ENCODE peak calls at places on chromosomes 3 and 15, in seven cellular contexts. F is neuronal stem cell, N is mesenchymal stem cell, V is mesendoderm, S is IMR-90, P is H1, E is trophoblast cell. W is an unnamed sample.

GRCh38 chr3:149476135-149476684 is 1.7 kb downstream of the TM4SF4 start:
- DNase-seq in S (no peak), F (no peak), E (no peak), V (no peak), P (no peak), N (no peak), W (no peak)

GRCh38 chr15:67100808-67101581 is 35.6 kb downstream of the SMAD3 start:
- DNase-seq in E (no peak), P (no peak), S (no peak), V (no peak), F (no peak), N (no peak), W (no peak)

GRCh38 chr3:192802957-192803899 is 75.9 kb upstream of the FGF12 start:
- DNase-seq in S (peak), E (no peak), P (no peak), N (peak), V (peak), F (peak), W (no peak)

GRCh38 chr15:51629612-51630011 is 7.0 kb upstream of the DMXL2 start:
- DNase-seq in V (no peak), E (peak), S (no peak), F (no peak), P (no peak), N (peak), W (no peak)

GRCh38 chr3:141680620-141681389 is 57.3 kb upstream of the RNF7 start:
- DNase-seq in F (no peak), P (no peak), V (peak), S (peak), N (peak), E (no peak), W (peak)

GRCh38 chr3:172228041-172228440 is 188.7 kb downstream of the FNDC3B start:
- DNase-seq in N (no peak), F (no peak), E (no peak), S (no peak), P (no peak), V (no peak), W (no peak)

GRCh38 chr3:165751654-165752053 is 85.6 kb downstream of the BCHE start:
- DNase-seq in E (no peak), P (no peak), S (no peak), F (no peak), N (no peak), V (no peak), W (no peak)

GRCh38 chr3:196287066-196287404 is 491 bp downstream of the PCYT1A start:
- DNase-seq in F (no peak), S (no peak), N (peak), P (no peak), E (no peak), V (no peak), W (no peak)

GRCh38 chr3:45942051-45942825 is 1.0 kb upstream of the CXCR6 start:
- DNase-seq in E (peak), V (no peak), S (no peak), P (no peak), F (no peak), N (peak), W (no peak)

GRCh38 chr3:71416868-71417267 is 166.7 kb downstream of the FOXP1 start:
- DNase-seq in S (no peak), F (no peak), V (peak), P (no peak), E (peak), N (no peak), W (peak)

GRCh38 chr15:69540622-69541021 is 88.0 kb downstream of the RPLP1 start:
- DNase-seq in S (no peak), V (no peak), N (no peak), E (no peak), P (no peak), F (no peak), W (no peak)

GRCh38 chr3:105166893-105167292 is 199.8 kb upstream of the ALCAM start:
- DNase-seq in N (no peak), F (no peak), P (no peak), S (peak), V (no peak), E (no peak), W (no peak)

GRCh38 chr3:105158277-105158676 is 208.4 kb upstream of the ALCAM start:
- DNase-seq in P (no peak), S (no peak), N (no peak), F (no peak), E (no peak), V (no peak), W (no peak)

GRCh38 chr3:105157016-105157765 is 209.5 kb upstream of the ALCAM start:
- DNase-seq in P (no peak), V (no peak), E (no peak), N (no peak), S (no peak), F (no peak), W (peak)

GRCh38 chr3:105157766-105158085 is 209.0 kb upstream of the ALCAM start:
- DNase-seq in E (no peak), V (no peak), F (no peak), N (no peak), P (no peak), S (no peak), W (no peak)

GRCh38 chr3:105162448-105162847 is 204.3 kb upstream of the ALCAM start:
- DNase-seq in S (no peak), V (no peak), N (no peak), P (no peak), E (no peak), F (no peak), W (no peak)
- H4K8ac ChIP-seq in S (no peak), V (no peak), N (no peak), P (no peak), E (no peak), F (no peak), W (no peak)

DNA sequence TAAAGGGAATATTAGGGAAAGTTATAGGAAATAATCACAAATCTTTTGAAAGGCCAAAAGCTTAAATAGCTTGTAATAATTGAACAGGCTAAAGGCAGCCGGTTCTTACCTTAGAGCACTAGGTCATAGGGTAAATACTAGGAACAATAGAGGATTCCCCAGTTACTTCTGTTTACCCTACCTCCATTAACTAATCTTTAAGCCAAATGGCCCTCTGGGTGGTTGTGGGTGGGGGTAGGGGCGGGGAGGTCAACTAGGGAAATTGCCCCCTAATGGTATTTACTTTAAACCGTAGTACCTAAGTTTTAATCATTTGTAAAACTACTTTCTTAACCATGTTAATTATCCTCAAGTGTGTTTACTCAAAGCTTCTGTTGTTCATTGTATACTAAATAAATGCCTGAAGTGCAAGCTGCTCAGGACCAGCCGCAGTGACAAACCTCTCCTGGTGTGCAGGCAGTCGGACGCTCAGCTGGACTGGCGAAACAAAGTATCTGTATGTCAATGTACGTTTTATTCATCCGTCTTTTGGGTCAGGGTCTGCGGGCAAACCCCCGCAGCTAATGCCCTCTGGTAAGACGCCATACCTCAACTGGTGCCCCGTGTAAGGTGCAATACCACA is 18.9 kb downstream of the MAGEL2 start:
- DNase-seq in N (no peak), S (no peak), E (no peak), P (no peak), V (peak), F (no peak), W (no peak)
- H3K18ac ChIP-seq in N (no peak), S (no peak), E (no peak), P (no peak), V (no peak), F (no peak), W (no peak)

GRCh38 chr3:18245721-18246120 is 179.4 kb downstream of the SATB1 start:
- DNase-seq in E (no peak), V (no peak), P (no peak), F (no peak), N (no peak), S (no peak), W (no peak)
- H4K8ac ChIP-seq in E (no peak), V (no peak), P (no peak), F (no peak), N (no peak), S (no peak), W (no peak)

DNA sequence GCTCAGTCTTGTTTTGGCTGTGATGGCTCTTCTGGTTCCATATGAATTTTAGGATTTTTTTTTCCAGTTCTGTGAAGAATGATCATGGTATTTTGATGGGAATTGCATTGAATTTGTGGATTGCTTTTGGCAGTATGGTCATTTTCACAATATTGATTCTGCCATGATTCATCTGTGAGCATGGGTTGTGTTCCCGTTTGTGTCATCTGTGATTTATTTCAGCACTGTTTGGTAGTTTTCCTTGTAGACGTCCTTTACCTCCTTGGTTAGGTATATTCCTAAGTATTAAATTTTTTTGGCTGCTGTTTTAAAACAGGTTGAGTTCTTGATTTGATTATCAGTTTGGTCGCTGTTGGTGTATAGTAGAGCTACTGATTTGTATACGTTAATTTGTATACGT is 18.5 kb downstream of the TCF12 start:
- DNase-seq in P (no peak), N (no peak), E (no peak), F (no peak), S (no peak), V (no peak), W (no peak)
- H3K18ac ChIP-seq in P (no peak), N (no peak), E (no peak), F (no peak), S (no peak), V (no peak), W (no peak)

GRCh38 chr15:28019594-28020320 is 79.4 kb downstream of the OCA2 start:
- DNase-seq in S (no peak), F (peak), E (no peak), V (peak), N (no peak), P (no peak), W (peak)
- H4K8ac ChIP-seq in S (no peak), F (no peak), E (no peak), V (no peak), N (no peak), P (no peak), W (no peak)

GRCh38 chr3:112087746-112088145 is 1.6 kb downstream of the C3orf52 start:
- DNase-seq in S (no peak), V (no peak), E (no peak), N (no peak), F (no peak), P (no peak), W (no peak)

GRCh38 chr3:112088944-112089343 is 2.8 kb downstream of the C3orf52 start:
- DNase-seq in S (no peak), F (no peak), E (no peak), P (no peak), V (no peak), N (no peak), W (no peak)

GRCh38 chr3:112086018-112086854 is at the start of gene C3orf52:
- DNase-seq in V (peak), F (peak), E (peak), S (peak), N (peak), P (peak), W (peak)

GRCh38 chr3:112084980-112085697 is 1.1 kb upstream of the C3orf52 start:
- DNase-seq in V (peak), S (no peak), F (no peak), E (no peak), P (no peak), N (no peak), W (no peak)

DNA sequence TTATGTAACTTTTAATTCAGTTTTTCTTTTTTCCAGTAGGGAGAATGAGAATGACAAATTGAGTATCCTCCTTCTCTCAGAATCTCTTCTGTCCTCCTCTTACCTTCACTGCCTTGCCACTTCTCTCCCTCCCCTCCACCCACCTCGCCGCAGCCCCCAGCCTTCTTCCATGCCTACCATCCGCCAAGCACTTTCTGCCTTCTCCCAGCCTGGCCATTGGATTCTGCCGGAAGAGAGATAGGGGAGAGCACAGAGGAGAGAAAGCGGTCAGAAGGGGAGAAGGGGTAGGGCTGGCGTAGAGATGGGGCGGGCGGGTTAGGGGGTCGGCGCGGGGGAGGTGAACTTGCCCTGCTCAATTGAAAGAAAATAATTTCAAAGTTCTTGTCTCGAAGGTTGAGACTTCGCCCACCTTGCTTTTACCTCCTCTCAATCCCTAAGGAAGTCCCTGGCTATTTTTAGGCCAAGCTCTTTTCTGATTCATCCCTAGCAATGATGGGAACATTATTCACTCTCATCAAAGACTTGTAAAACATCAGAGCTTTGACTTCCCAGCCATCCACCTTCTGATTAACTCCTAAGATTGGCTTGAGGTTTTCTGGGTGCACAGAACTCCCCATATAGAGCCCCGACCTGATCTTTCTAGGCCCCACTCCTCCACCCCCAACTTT is 802 bp downstream of the C3orf52 start:
- DNase-seq in S (peak), N (peak), F (no peak), V (no peak), E (no peak), P (no peak), W (no peak)
- H3K18ac ChIP-seq in S (peak), N (no peak), F (peak), V (no peak), E (no peak), P (peak), W (no peak)

DNA sequence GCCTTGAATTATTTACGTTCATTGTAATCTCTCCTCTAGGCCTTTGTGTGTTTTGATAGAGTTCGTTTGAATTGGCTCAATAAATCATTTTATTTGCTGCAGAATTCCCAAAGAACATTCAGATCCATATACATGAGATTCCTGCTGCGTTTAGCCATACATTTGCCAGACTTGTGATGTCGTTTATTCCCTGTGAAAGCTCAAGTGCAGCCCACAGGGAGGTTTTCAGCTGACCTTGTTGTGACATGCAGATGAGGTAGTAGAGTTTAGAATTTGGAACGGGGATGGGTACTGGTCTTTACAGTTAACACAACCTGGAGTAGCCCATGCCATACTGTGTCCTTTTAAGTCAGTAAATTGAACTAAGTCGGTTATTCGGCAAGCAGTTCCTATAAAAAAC is at the start of gene C3orf20:
- DNase-seq in N (no peak), S (no peak), F (no peak), E (no peak), V (no peak), P (no peak), W (no peak)
- H4K8ac ChIP-seq in N (no peak), S (no peak), F (no peak), E (no peak), V (no peak), P (no peak), W (no peak)

DNA sequence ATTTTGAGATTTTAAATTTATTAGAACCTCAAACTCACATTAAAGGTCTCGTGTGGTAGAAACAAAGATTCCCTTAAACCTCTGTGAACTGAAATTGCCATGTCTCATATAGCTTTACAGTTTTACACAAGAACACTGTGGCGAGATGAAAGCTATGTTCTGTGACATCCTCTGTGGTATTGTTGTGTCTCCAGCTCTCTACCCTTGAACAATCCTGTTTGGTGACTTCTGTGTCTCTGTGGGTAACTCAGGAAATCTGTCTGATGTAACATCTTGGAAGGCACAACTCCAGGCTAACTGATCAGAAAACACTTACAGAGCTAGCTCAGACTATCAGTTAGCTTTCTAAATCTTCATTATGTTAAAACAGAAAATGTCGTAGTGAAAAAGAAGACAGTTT is 318.8 kb upstream of the GBE1 start:
- DNase-seq in S (no peak), F (no peak), V (peak), N (no peak), P (no peak), E (no peak), W (no peak)
- H3K18ac ChIP-seq in S (no peak), F (no peak), V (no peak), N (no peak), P (no peak), E (no peak), W (no peak)